ENCODE peak calls at places on chromosomes 4 and X, in eight cellular contexts. One of them, this sample, is unnamed.

GRCh38 chrX:110021180-110022022 is 18.5 kb downstream of the TMEM164 start:
- DNase-seq in left ventricle myocardium inferior: peak
- DNase-seq in AG04450: peak
- DNase-seq in CD8-positive, alpha-beta T cell: no peak
- DNase-seq in stomach: no peak
- DNase-seq in fibroblast of lung: peak
- DNase-seq in BJ: no peak
- DNase-seq in dorsolateral prefrontal cortex: no peak
- DNase-seq in this sample: peak

GRCh38 chrX:24990585-24990984 is 25.2 kb downstream of the ARX start:
- DNase-seq in AG04450: no peak
- DNase-seq in stomach: no peak
- DNase-seq in left ventricle myocardium inferior: no peak
- DNase-seq in CD8-positive, alpha-beta T cell: no peak
- DNase-seq in dorsolateral prefrontal cortex: no peak
- DNase-seq in fibroblast of lung: no peak
- DNase-seq in BJ: no peak
- DNase-seq in this sample: no peak

GRCh38 chrX:151828434-151829080 is 84.1 kb upstream of the MAGEA4 start:
- DNase-seq in dorsolateral prefrontal cortex: no peak
- DNase-seq in stomach: no peak
- DNase-seq in BJ: no peak
- DNase-seq in AG04450: no peak
- DNase-seq in fibroblast of lung: no peak
- DNase-seq in CD8-positive, alpha-beta T cell: no peak
- DNase-seq in left ventricle myocardium inferior: no peak
- DNase-seq in this sample: no peak

GRCh38 chrX:3576886-3577516 is 136.4 kb downstream of the PRKX start:
- DNase-seq in fibroblast of lung: peak
- DNase-seq in left ventricle myocardium inferior: no peak
- DNase-seq in BJ: peak
- DNase-seq in AG04450: peak
- DNase-seq in dorsolateral prefrontal cortex: no peak
- DNase-seq in CD8-positive, alpha-beta T cell: no peak
- DNase-seq in stomach: no peak
- DNase-seq in this sample: peak

GRCh38 chrX:18885317-18886004 is 98.5 kb downstream of the PHKA2 start:
- DNase-seq in AG04450: no peak
- DNase-seq in dorsolateral prefrontal cortex: no peak
- DNase-seq in left ventricle myocardium inferior: no peak
- DNase-seq in CD8-positive, alpha-beta T cell: no peak
- DNase-seq in fibroblast of lung: peak
- DNase-seq in stomach: no peak
- DNase-seq in BJ: no peak
- DNase-seq in this sample: no peak

GRCh38 chr4:61628282-61628681 is 428.2 kb downstream of the ADGRL3 start:
- DNase-seq in CD8-positive, alpha-beta T cell: no peak
- DNase-seq in BJ: no peak
- DNase-seq in stomach: no peak
- DNase-seq in fibroblast of lung: no peak
- DNase-seq in AG04450: no peak
- DNase-seq in dorsolateral prefrontal cortex: no peak
- DNase-seq in left ventricle myocardium inferior: no peak
- DNase-seq in this sample: no peak

GRCh38 chr4:158169516-158169915 is 3.3 kb downstream of the GASK1B start:
- DNase-seq in fibroblast of lung: no peak
- DNase-seq in left ventricle myocardium inferior: no peak
- DNase-seq in CD8-positive, alpha-beta T cell: no peak
- DNase-seq in dorsolateral prefrontal cortex: no peak
- DNase-seq in AG04450: no peak
- DNase-seq in BJ: no peak
- DNase-seq in stomach: no peak
- DNase-seq in this sample: no peak

GRCh38 chrX:38627683-38628082 is 66.3 kb downstream of the TSPAN7 start:
- DNase-seq in stomach: no peak
- DNase-seq in dorsolateral prefrontal cortex: no peak
- DNase-seq in fibroblast of lung: peak
- DNase-seq in CD8-positive, alpha-beta T cell: no peak
- DNase-seq in AG04450: no peak
- DNase-seq in left ventricle myocardium inferior: no peak
- DNase-seq in BJ: no peak
- DNase-seq in this sample: no peak

GRCh38 chrX:7435822-7436221 is 287.9 kb upstream of the PUDP start:
- DNase-seq in left ventricle myocardium inferior: no peak
- DNase-seq in CD8-positive, alpha-beta T cell: no peak
- DNase-seq in fibroblast of lung: no peak
- DNase-seq in stomach: no peak
- DNase-seq in dorsolateral prefrontal cortex: no peak
- DNase-seq in BJ: no peak
- DNase-seq in AG04450: no peak
- DNase-seq in this sample: no peak

GRCh38 chrX:152635941-152636340 is 1.8 kb upstream of the GABRQ start:
- DNase-seq in CD8-positive, alpha-beta T cell: no peak
- DNase-seq in stomach: no peak
- DNase-seq in BJ: no peak
- DNase-seq in AG04450: peak
- DNase-seq in dorsolateral prefrontal cortex: no peak
- DNase-seq in fibroblast of lung: peak
- DNase-seq in left ventricle myocardium inferior: no peak
- DNase-seq in this sample: peak

GRCh38 chr4:132227349-132228165 is 921.5 kb upstream of the PCDH10 start:
- DNase-seq in left ventricle myocardium inferior: no peak
- DNase-seq in stomach: no peak
- DNase-seq in CD8-positive, alpha-beta T cell: no peak
- DNase-seq in dorsolateral prefrontal cortex: no peak
- DNase-seq in fibroblast of lung: peak
- DNase-seq in BJ: no peak
- DNase-seq in AG04450: no peak
- DNase-seq in this sample: no peak

GRCh38 chr4:123452585-123452984 is 56.0 kb downstream of the SPRY1 start:
- DNase-seq in dorsolateral prefrontal cortex: no peak
- DNase-seq in BJ: peak
- DNase-seq in fibroblast of lung: peak
- DNase-seq in CD8-positive, alpha-beta T cell: no peak
- DNase-seq in stomach: peak
- DNase-seq in AG04450: peak
- DNase-seq in left ventricle myocardium inferior: no peak
- DNase-seq in this sample: peak

GRCh38 chr4:67861513-67861912 is 22.3 kb downstream of the TMPRSS11D start:
- DNase-seq in CD8-positive, alpha-beta T cell: no peak
- DNase-seq in stomach: no peak
- DNase-seq in left ventricle myocardium inferior: no peak
- DNase-seq in AG04450: no peak
- DNase-seq in fibroblast of lung: no peak
- DNase-seq in BJ: no peak
- DNase-seq in dorsolateral prefrontal cortex: no peak
- DNase-seq in this sample: no peak

GRCh38 chr4:124713213-124713592 is 671 bp upstream of the ANKRD50 start:
- DNase-seq in AG04450: peak
- DNase-seq in left ventricle myocardium inferior: peak
- DNase-seq in stomach: peak
- DNase-seq in dorsolateral prefrontal cortex: peak
- DNase-seq in fibroblast of lung: peak
- DNase-seq in CD8-positive, alpha-beta T cell: no peak
- DNase-seq in BJ: peak
- DNase-seq in this sample: peak

GRCh38 chr4:124710911-124711310 is 1.6 kb downstream of the ANKRD50 start:
- DNase-seq in stomach: peak
- DNase-seq in AG04450: no peak
- DNase-seq in dorsolateral prefrontal cortex: no peak
- DNase-seq in fibroblast of lung: peak
- DNase-seq in CD8-positive, alpha-beta T cell: no peak
- DNase-seq in left ventricle myocardium inferior: no peak
- DNase-seq in BJ: no peak
- DNase-seq in this sample: no peak

GRCh38 chr4:124710253-124710849 is 2.2 kb downstream of the ANKRD50 start:
- DNase-seq in AG04450: no peak
- DNase-seq in left ventricle myocardium inferior: no peak
- DNase-seq in BJ: no peak
- DNase-seq in dorsolateral prefrontal cortex: no peak
- DNase-seq in stomach: no peak
- DNase-seq in CD8-positive, alpha-beta T cell: no peak
- DNase-seq in fibroblast of lung: no peak
- DNase-seq in this sample: no peak

GRCh38 chr4:124712417-124713212 is at the start of gene ANKRD50:
- DNase-seq in dorsolateral prefrontal cortex: peak
- DNase-seq in AG04450: peak
- DNase-seq in CD8-positive, alpha-beta T cell: peak
- DNase-seq in fibroblast of lung: peak
- DNase-seq in BJ: peak
- DNase-seq in left ventricle myocardium inferior: peak
- DNase-seq in stomach: peak
- DNase-seq in this sample: peak

GRCh38 chr4:124711469-124712416 is 789 bp downstream of the ANKRD50 start:
- DNase-seq in fibroblast of lung: peak
- DNase-seq in CD8-positive, alpha-beta T cell: no peak
- DNase-seq in AG04450: peak
- DNase-seq in BJ: peak
- DNase-seq in left ventricle myocardium inferior: no peak
- DNase-seq in dorsolateral prefrontal cortex: peak
- DNase-seq in stomach: peak
- DNase-seq in this sample: peak
- TF ChIP-seq CTCF in fibroblast of lung: peak
- TF ChIP-seq CTCF in CD8-positive, alpha-beta T cell: no peak
- TF ChIP-seq CTCF in AG04450: peak
- TF ChIP-seq CTCF in BJ: peak
- TF ChIP-seq CTCF in left ventricle myocardium inferior: no peak
- TF ChIP-seq CTCF in dorsolateral prefrontal cortex: no peak
- TF ChIP-seq CTCF in stomach: no peak
- TF ChIP-seq CTCF in this sample: peak

GRCh38 chr4:100495074-100495473 is 22.7 kb downstream of the EMCN start:
- DNase-seq in AG04450: no peak
- DNase-seq in stomach: no peak
- DNase-seq in CD8-positive, alpha-beta T cell: no peak
- DNase-seq in BJ: no peak
- DNase-seq in left ventricle myocardium inferior: no peak
- DNase-seq in dorsolateral prefrontal cortex: no peak
- DNase-seq in fibroblast of lung: no peak
- DNase-seq in this sample: no peak
- TF ChIP-seq CTCF in AG04450: no peak
- TF ChIP-seq CTCF in stomach: no peak
- TF ChIP-seq CTCF in CD8-positive, alpha-beta T cell: no peak
- TF ChIP-seq CTCF in BJ: no peak
- TF ChIP-seq CTCF in left ventricle myocardium inferior: no peak
- TF ChIP-seq CTCF in dorsolateral prefrontal cortex: no peak
- TF ChIP-seq CTCF in fibroblast of lung: no peak
- TF ChIP-seq CTCF in this sample: no peak

GRCh38 chrX:68190799-68191198 is 242.5 kb downstream of the OPHN1 start:
- DNase-seq in dorsolateral prefrontal cortex: no peak
- DNase-seq in left ventricle myocardium inferior: no peak
- DNase-seq in stomach: no peak
- DNase-seq in CD8-positive, alpha-beta T cell: no peak
- DNase-seq in BJ: no peak
- DNase-seq in fibroblast of lung: no peak
- DNase-seq in AG04450: no peak
- DNase-seq in this sample: no peak

GRCh38 chrX:68199062-68199848 is 234.0 kb downstream of the OPHN1 start:
- DNase-seq in CD8-positive, alpha-beta T cell: no peak
- DNase-seq in AG04450: no peak
- DNase-seq in BJ: no peak
- DNase-seq in left ventricle myocardium inferior: no peak
- DNase-seq in stomach: no peak
- DNase-seq in fibroblast of lung: no peak
- DNase-seq in dorsolateral prefrontal cortex: no peak
- DNase-seq in this sample: no peak

GRCh38 chrX:68193234-68193633 is 240.1 kb downstream of the OPHN1 start:
- DNase-seq in stomach: no peak
- DNase-seq in AG04450: no peak
- DNase-seq in BJ: no peak
- DNase-seq in CD8-positive, alpha-beta T cell: no peak
- DNase-seq in left ventricle myocardium inferior: no peak
- DNase-seq in fibroblast of lung: no peak
- DNase-seq in dorsolateral prefrontal cortex: no peak
- DNase-seq in this sample: no peak

GRCh38 chrX:68196939-68197791 is 236.1 kb downstream of the OPHN1 start:
- DNase-seq in CD8-positive, alpha-beta T cell: no peak
- DNase-seq in left ventricle myocardium inferior: no peak
- DNase-seq in AG04450: no peak
- DNase-seq in stomach: no peak
- DNase-seq in dorsolateral prefrontal cortex: peak
- DNase-seq in fibroblast of lung: peak
- DNase-seq in BJ: no peak
- DNase-seq in this sample: peak

GRCh38 chrX:68193786-68194185 is 239.5 kb downstream of the OPHN1 start:
- DNase-seq in fibroblast of lung: no peak
- DNase-seq in left ventricle myocardium inferior: no peak
- DNase-seq in AG04450: no peak
- DNase-seq in CD8-positive, alpha-beta T cell: no peak
- DNase-seq in stomach: no peak
- DNase-seq in dorsolateral prefrontal cortex: no peak
- DNase-seq in BJ: no peak
- DNase-seq in this sample: no peak
- TF ChIP-seq CTCF in fibroblast of lung: no peak
- TF ChIP-seq CTCF in left ventricle myocardium inferior: no peak
- TF ChIP-seq CTCF in AG04450: no peak
- TF ChIP-seq CTCF in CD8-positive, alpha-beta T cell: no peak
- TF ChIP-seq CTCF in stomach: no peak
- TF ChIP-seq CTCF in dorsolateral prefrontal cortex: no peak
- TF ChIP-seq CTCF in BJ: no peak
- TF ChIP-seq CTCF in this sample: no peak

GRCh38 chr4:7698586-7698985 is 241.1 kb downstream of the AFAP1 start:
- DNase-seq in dorsolateral prefrontal cortex: no peak
- DNase-seq in fibroblast of lung: no peak
- DNase-seq in CD8-positive, alpha-beta T cell: no peak
- DNase-seq in left ventricle myocardium inferior: no peak
- DNase-seq in AG04450: no peak
- DNase-seq in stomach: no peak
- DNase-seq in BJ: no peak
- DNase-seq in this sample: peak
- TF ChIP-seq CTCF in dorsolateral prefrontal cortex: no peak
- TF ChIP-seq CTCF in fibroblast of lung: peak
- TF ChIP-seq CTCF in CD8-positive, alpha-beta T cell: no peak
- TF ChIP-seq CTCF in left ventricle myocardium inferior: no peak
- TF ChIP-seq CTCF in AG04450: peak
- TF ChIP-seq CTCF in stomach: no peak
- TF ChIP-seq CTCF in BJ: peak
- TF ChIP-seq CTCF in this sample: peak

DNA sequence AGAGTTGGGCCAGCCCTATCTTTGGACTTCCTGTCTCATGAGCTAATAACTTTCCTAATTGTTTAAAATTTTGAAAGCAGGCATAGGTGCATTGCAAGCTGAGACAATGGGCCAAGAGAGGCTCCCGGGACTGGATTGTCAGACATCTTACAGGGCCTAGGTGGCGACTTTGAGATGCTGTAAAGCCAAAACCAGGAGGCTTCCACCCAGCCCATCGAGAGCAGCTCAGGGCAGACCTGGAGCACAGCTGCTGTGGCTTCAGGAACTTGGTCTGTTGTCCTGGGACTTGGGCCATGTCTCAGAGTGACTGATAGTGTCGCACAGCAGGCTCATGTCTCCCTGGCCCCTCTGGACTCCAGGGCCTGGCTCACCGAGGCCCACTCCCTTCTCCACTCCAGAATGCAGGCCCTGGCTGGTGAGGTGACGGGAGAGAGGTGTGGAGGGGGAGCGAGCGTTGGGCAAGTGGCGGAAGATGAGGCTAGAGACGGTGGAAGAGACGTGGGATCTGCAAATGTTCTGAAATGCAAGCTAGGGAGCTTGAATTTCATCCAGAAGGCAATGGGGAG is 24.1 kb upstream of the MTM1 start:
- DNase-seq in AG04450: no peak
- DNase-seq in left ventricle myocardium inferior: no peak
- DNase-seq in stomach: no peak
- DNase-seq in dorsolateral prefrontal cortex: no peak
- DNase-seq in CD8-positive, alpha-beta T cell: no peak
- DNase-seq in BJ: no peak
- DNase-seq in fibroblast of lung: peak
- DNase-seq in this sample: no peak
- TF ChIP-seq CTCF in AG04450: no peak
- TF ChIP-seq CTCF in left ventricle myocardium inferior: no peak
- TF ChIP-seq CTCF in stomach: no peak
- TF ChIP-seq CTCF in dorsolateral prefrontal cortex: no peak
- TF ChIP-seq CTCF in CD8-positive, alpha-beta T cell: no peak
- TF ChIP-seq CTCF in BJ: no peak
- TF ChIP-seq CTCF in fibroblast of lung: no peak
- TF ChIP-seq CTCF in this sample: no peak